ENCODE peak calls at places on chromosome 19, in ten cellular contexts. P, O, F, I, U, V, H, S, D and W are unnamed samples.

GRCh38 chr19:35015576-35016351 is 14.5 kb upstream of the SCN1B start:
- DNase-seq in P (no peak), O (peak; percentile 64), F (no peak), I (peak; percentile 44), U (peak; percentile 71), V (no peak), H (no peak), S (no peak), D (no peak), W (no peak)

GRCh38 chr19:1475751-1476437 is 3.1 kb downstream of the C19orf25 start:
- DNase-seq in P (no peak), O (no peak), F (no peak), I (no peak), U (no peak), V (no peak), H (peak; percentile 28), S (no peak), D (no peak), W (no peak)

GRCh38 chr19:19304186-19304975 is 15.9 kb downstream of the SUGP1 start:
- DNase-seq in P (no peak), O (no peak), F (no peak), I (no peak), U (no peak), V (no peak), H (no peak), S (no peak), D (no peak), W (no peak)

GRCh38 chr19:35533822-35534521 is 716 bp downstream of the GAPDHS start:
- DNase-seq in P (peak; percentile 16), O (peak; percentile 57), F (no peak), I (no peak), U (no peak), V (no peak), H (peak; percentile 55), S (peak; percentile 24), D (no peak), W (no peak)

GRCh38 chr19:3942790-3943409 is 10.0 kb downstream of the NMRK2 start:
- DNase-seq in P (no peak), O (no peak), F (peak; percentile 19), I (no peak), U (no peak), V (no peak), H (no peak), S (no peak), D (no peak), W (no peak)

GRCh38 chr19:41928221-41928683 is at the start of gene ERFL:
- DNase-seq in P (no peak), O (no peak), F (no peak), I (no peak), U (no peak), V (no peak), H (no peak), S (no peak), D (no peak), W (no peak)

GRCh38 chr19:33242129-33242528 is 16.5 kb upstream of the SLC7A10 start:
- DNase-seq in P (no peak), O (no peak), F (no peak), I (no peak), U (no peak), V (no peak), H (no peak), S (no peak), D (no peak), W (no peak)

GRCh38 chr19:35378356-35378755 is 7.5 kb downstream of the GPR42 start:
- DNase-seq in P (no peak), O (no peak), F (no peak), I (no peak), U (no peak), V (no peak), H (no peak), S (no peak), D (no peak), W (no peak)

GRCh38 chr19:15444505-15445226 is 5.1 kb downstream of the WIZ start:
- DNase-seq in P (no peak), O (no peak), F (no peak), I (no peak), U (no peak), V (no peak), H (no peak), S (no peak), D (no peak), W (no peak)

GRCh38 chr19:15445227-15445605 is 4.5 kb downstream of the WIZ start:
- DNase-seq in P (no peak), O (no peak), F (no peak), I (no peak), U (no peak), V (no peak), H (no peak), S (no peak), D (no peak), W (no peak)

GRCh38 chr19:15443838-15444237 is 5.9 kb downstream of the WIZ start:
- DNase-seq in P (no peak), O (no peak), F (no peak), I (no peak), U (peak; percentile 17), V (no peak), H (no peak), S (no peak), D (no peak), W (no peak)

GRCh38 chr19:15442142-15442920 is 7.4 kb downstream of the WIZ start:
- DNase-seq in P (no peak), O (no peak), F (no peak), I (no peak), U (no peak), V (no peak), H (no peak), S (no peak), D (no peak), W (no peak)

DNA sequence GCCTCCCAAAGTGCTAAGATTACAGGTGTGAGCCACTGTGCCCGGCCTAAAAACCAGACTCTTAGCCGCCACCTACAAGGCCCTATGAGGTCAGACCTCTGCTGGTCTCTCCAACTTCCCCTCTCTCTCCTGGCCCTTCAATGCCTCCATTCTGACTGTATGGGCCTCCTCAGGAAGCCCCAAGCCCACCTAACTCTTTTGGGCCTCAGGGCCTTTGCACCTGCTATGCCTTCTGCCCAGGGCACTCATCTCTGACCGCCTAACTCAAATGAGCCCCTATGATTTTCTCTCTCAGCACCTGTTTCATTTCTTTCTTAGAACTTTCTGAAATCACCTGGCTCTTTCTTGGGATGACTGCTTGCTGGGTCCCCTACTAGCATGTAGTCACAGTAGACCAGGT is 6.4 kb downstream of the WIZ start:
- DNase-seq in P (no peak), O (no peak), F (no peak), I (no peak), U (no peak), V (no peak), H (no peak), S (no peak), D (no peak), W (no peak)
- TF ChIP-seq CTCF in P (no peak), O (no peak), F (no peak), I (no peak), U (no peak), V (no peak), H (no peak), S (no peak), D (no peak), W (no peak)

DNA sequence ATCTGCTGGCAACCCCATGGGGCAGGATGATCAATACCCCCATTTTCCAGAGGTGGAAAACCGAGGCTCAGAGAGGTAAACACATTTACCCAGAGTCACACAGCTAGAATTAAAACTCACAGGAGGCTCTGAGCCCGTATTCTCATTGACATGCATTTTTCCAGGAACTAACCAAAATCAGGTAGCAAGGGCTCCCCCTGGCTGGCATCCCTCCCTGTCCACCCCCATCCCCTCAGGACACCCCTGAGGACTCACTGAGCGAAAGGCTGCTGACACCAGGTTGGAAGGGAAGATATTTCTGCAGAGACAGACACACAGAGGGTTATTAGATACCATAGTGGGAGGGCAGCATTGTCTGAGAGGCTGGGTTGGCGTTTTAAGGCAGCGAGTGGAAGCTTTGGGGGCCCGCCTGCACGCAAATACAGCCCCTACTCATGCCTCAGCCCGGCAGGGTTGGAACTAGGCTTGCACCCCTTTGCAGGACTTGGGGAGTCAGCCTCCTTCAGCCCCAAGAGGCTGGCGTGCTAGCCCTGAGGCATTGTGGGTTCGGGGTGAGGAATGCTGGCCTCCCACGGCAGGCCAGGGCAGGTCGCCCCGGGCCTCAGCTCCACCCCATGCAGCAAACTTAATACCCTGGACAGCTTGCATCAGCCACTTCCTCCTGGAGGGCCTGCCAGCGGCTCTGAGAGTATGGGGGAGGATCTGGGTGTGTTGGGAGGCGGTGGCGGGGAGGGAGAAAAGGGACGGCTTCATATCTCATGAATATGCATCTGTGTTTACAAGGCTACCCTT is 3.9 kb downstream of the SLC1A5 start:
- DNase-seq in P (peak; percentile 62), O (peak; percentile 95), F (peak; percentile 80), I (peak; percentile 93), U (peak; percentile 83), V (no peak), H (peak; percentile 88), S (peak; percentile 96), D (peak; percentile 89), W (no peak)
- TF ChIP-seq CTCF in P (no peak), O (peak; percentile 33), F (peak; percentile 45), I (peak; percentile 64), U (no peak), V (peak; percentile 34), H (no peak), S (peak; percentile 36), D (peak; percentile 22), W (no peak)

GRCh38 chr19:11416346-11417052 is 2.6 kb downstream of the RGL3 start:
- DNase-seq in P (no peak), O (no peak), F (no peak), I (no peak), U (no peak), V (no peak), H (no peak), S (no peak), D (no peak), W (no peak)

GRCh38 chr19:11418518-11419506 is at the start of gene RGL3:
- DNase-seq in P (no peak), O (no peak), F (peak; percentile 33), I (no peak), U (no peak), V (peak; percentile 79), H (peak; percentile 53), S (no peak), D (no peak), W (no peak)

GRCh38 chr19:11420429-11420893 is 1.3 kb upstream of the RGL3 start:
- DNase-seq in P (peak; percentile 36), O (no peak), F (no peak), I (no peak), U (peak; percentile 60), V (no peak), H (peak; percentile 43), S (no peak), D (no peak), W (no peak)

GRCh38 chr19:11420894-11421606 is 1.9 kb upstream of the RGL3 start:
- DNase-seq in P (no peak), O (no peak), F (no peak), I (no peak), U (no peak), V (no peak), H (no peak), S (no peak), D (no peak), W (no peak)

GRCh38 chr19:11418166-11418517 is 972 bp downstream of the RGL3 start:
- DNase-seq in P (no peak), O (no peak), F (no peak), I (no peak), U (no peak), V (no peak), H (no peak), S (no peak), D (no peak), W (no peak)
- TF ChIP-seq CTCF in P (no peak), O (no peak), F (no peak), I (no peak), U (no peak), V (no peak), H (no peak), S (no peak), D (no peak), W (no peak)

GRCh38 chr19:13806728-13807127 is 11.5 kb downstream of the ZSWIM4 start:
- DNase-seq in P (no peak), O (no peak), F (no peak), I (no peak), U (no peak), V (no peak), H (no peak), S (no peak), D (no peak), W (no peak)

GRCh38 chr19:13807421-13808021 is 12.3 kb downstream of the ZSWIM4 start:
- DNase-seq in P (no peak), O (no peak), F (no peak), I (no peak), U (no peak), V (no peak), H (no peak), S (no peak), D (no peak), W (no peak)

GRCh38 chr19:13808856-13809255 is 13.6 kb downstream of the ZSWIM4 start:
- DNase-seq in P (no peak), O (no peak), F (no peak), I (no peak), U (no peak), V (no peak), H (no peak), S (no peak), D (no peak), W (no peak)

GRCh38 chr19:13803038-13803437 is 7.8 kb downstream of the ZSWIM4 start:
- DNase-seq in P (no peak), O (no peak), F (peak; percentile 35), I (no peak), U (no peak), V (no peak), H (no peak), S (peak; percentile 57), D (no peak), W (no peak)

GRCh38 chr19:13804830-13805683 is 9.8 kb downstream of the ZSWIM4 start:
- DNase-seq in P (no peak), O (no peak), F (no peak), I (no peak), U (no peak), V (no peak), H (peak; percentile 55), S (no peak), D (no peak), W (no peak)
- TF ChIP-seq CTCF in P (peak; percentile 34), O (peak; percentile 15), F (peak; percentile 52), I (peak; percentile 31), U (peak; percentile 58), V (peak; percentile 49), H (no peak), S (no peak), D (peak; percentile 7), W (no peak)